ENCODE peak calls at places on chromosomes 16 and 17, in seven cellular contexts. I is stomach, R is esophagus squamous epithelium, L is tibial nerve, S is A549, C is transverse colon, A is HCT116. W is an unnamed sample.

GRCh38 chr17:43676471-43676870 is 14.7 kb upstream of the MEOX1 start:
- DNase-seq in S (no peak), I (no peak), R (no peak), C (no peak), L (no peak), A (no peak), W (no peak)

GRCh38 chr16:84303023-84303422 is 8.3 kb downstream of the WFDC1 start:
- DNase-seq in I (no peak), A (no peak), L (no peak), R (no peak), S (no peak), C (peak; percentile 29), W (peak; percentile 25)

GRCh38 chr16:11105038-11105903 is 150.7 kb downstream of the SOCS1 start:
- DNase-seq in R (no peak), L (no peak), C (peak; percentile 41), A (no peak), S (no peak), I (no peak), W (peak; percentile 55)

GRCh38 chr17:43212641-43213490 is 1.2 kb downstream of the TMEM106A start:
- DNase-seq in I (no peak), R (no peak), A (no peak), C (peak; percentile 12), S (no peak), L (no peak), W (no peak)

GRCh38 chr17:65398036-65398787 is 163.2 kb downstream of the AXIN2 start:
- DNase-seq in I (no peak), S (no peak), R (no peak), C (no peak), A (no peak), L (no peak), W (no peak)

GRCh38 chr17:70169707-70170597 is 620 bp downstream of the KCNJ2 start:
- DNase-seq in A (no peak), S (peak; percentile 4), L (no peak), I (no peak), R (no peak), C (no peak), W (no peak)

GRCh38 chr17:58541249-58541648 is 26.8 kb upstream of the MTMR4 start:
- DNase-seq in S (no peak), I (no peak), A (peak; percentile 54), C (no peak), L (no peak), R (no peak), W (no peak)

GRCh38 chr17:50452627-50453300 is 15.9 kb downstream of the CHAD start:
- DNase-seq in L (no peak), C (peak; percentile 82), R (no peak), S (no peak), A (no peak), I (no peak), W (no peak)

GRCh38 chr17:62832405-62832804 is 24.3 kb upstream of the MARCHF10 start:
- DNase-seq in S (no peak), I (no peak), L (no peak), A (no peak), R (no peak), C (no peak), W (no peak)

GRCh38 chr17:73302189-73302588 is 9.6 kb downstream of the CDC42EP4 start:
- DNase-seq in A (no peak), I (no peak), L (no peak), S (no peak), R (no peak), C (no peak), W (no peak)

GRCh38 chr17:16178836-16179235 is 36.5 kb downstream of the NCOR1 start:
- DNase-seq in A (no peak), R (no peak), I (no peak), L (no peak), S (no peak), C (no peak), W (no peak)

GRCh38 chr17:77476920-77477805 is 336.4 kb downstream of the SEC14L1 start:
- DNase-seq in R (no peak), I (peak; percentile 71), A (no peak), S (no peak), L (peak; percentile 68), C (peak; percentile 65), W (peak; percentile 84)

GRCh38 chr16:4641876-4642275 is 17.2 kb downstream of the MGRN1 start:
- DNase-seq in C (no peak), I (no peak), L (no peak), A (no peak), S (no peak), R (no peak), W (no peak)

GRCh38 chr16:75236232-75236631 is 15.2 kb downstream of the BCAR1 start:
- DNase-seq in L (no peak), I (no peak), A (no peak), S (no peak), C (no peak), R (no peak), W (no peak)

GRCh38 chr16:24930440-24930839 is 84.7 kb downstream of the SLC5A11 start:
- DNase-seq in I (no peak), L (no peak), C (no peak), S (no peak), A (no peak), R (no peak), W (no peak)

GRCh38 chr16:83968891-83969672 is 1.0 kb downstream of the NECAB2 start:
- DNase-seq in C (no peak), L (no peak), A (no peak), I (no peak), R (no peak), S (no peak), W (no peak)

GRCh38 chr17:18015603-18016002 is 23.4 kb downstream of the ATPAF2 start:
- DNase-seq in A (no peak), S (no peak), I (no peak), C (no peak), L (no peak), R (no peak), W (no peak)

GRCh38 chr17:66538776-66539175 is 236.4 kb downstream of the PRKCA start:
- DNase-seq in C (no peak), R (no peak), S (no peak), A (no peak), L (no peak), I (no peak), W (no peak)

GRCh38 chr16:11232852-11233726 is 22.9 kb downstream of the SOCS1 start:
- DNase-seq in I (peak; percentile 64), C (peak; percentile 73), L (no peak), A (no peak), S (no peak), R (no peak), W (no peak)

GRCh38 chr16:67336646-67337045 is 10.0 kb downstream of the LRRC36 start:
- DNase-seq in S (no peak), R (no peak), L (no peak), C (no peak), A (no peak), I (no peak), W (no peak)

GRCh38 chr17:34176440-34176839 is 78.6 kb upstream of the CCL2 start:
- DNase-seq in S (no peak), A (no peak), I (no peak), L (no peak), R (no peak), C (no peak), W (no peak)

GRCh38 chr17:37532751-37533150 is 43.1 kb downstream of the DUSP14 start:
- DNase-seq in L (no peak), S (no peak), R (no peak), C (no peak), A (no peak), I (no peak), W (no peak)

GRCh38 chr17:27623578-27623977 is 7.4 kb upstream of the LGALS9 start:
- DNase-seq in A (no peak), C (no peak), L (no peak), I (no peak), S (no peak), R (no peak), W (no peak)

GRCh38 chr17:9356488-9356911 is 219.1 kb downstream of the STX8 start:
- DNase-seq in I (no peak), L (no peak), S (no peak), C (no peak), A (no peak), R (no peak), W (no peak)

DNA sequence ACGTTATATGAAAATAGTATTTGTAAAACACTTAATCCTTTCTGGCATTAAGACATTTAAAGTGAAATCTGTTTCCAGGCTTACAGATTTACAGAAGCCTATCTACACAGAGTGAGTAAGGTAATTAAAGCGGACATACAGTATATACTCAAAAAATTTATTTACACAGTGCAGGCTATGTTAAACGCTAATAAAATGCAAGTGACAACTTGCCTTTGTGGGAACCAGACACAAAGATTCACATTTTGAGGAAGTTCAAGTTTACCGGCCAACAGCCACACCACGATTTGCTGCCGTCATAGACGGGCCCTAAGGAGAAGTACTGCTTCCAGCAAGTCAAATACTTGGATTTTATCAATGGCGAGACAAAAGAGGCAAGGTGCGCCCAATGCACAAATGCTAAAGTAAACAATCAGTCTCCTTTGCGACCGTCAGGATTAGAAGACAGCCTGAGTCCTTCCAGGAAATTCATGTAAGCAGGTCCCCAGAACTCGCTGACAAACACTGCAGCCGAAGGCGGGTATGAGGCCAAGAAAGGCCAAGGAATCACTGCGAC is 799 bp downstream of the VPS35 start:
- DNase-seq in I (peak; percentile 64), S (no peak), L (no peak), R (no peak), A (no peak), C (peak; percentile 51), W (no peak)
- H3K4me1 ChIP-seq in I (peaks cover 71% of the 10 kb centered on the region), S (peaks cover 37% of the 10 kb centered on the region), L (peaks cover 32% of the 10 kb centered on the region), R (peaks cover 23% of the 10 kb centered on the region), A (peaks cover 23% of the 10 kb centered on the region), C (peaks cover 53% of the 10 kb centered on the region), W (no peaks in the 10 kb centered on the region)

GRCh38 chr16:73289232-73289631 is 241.3 kb upstream of the ZFHX3 start:
- DNase-seq in S (no peak), C (no peak), R (no peak), A (no peak), L (no peak), I (no peak), W (no peak)
- TF ChIP-seq POLR2A in S (no peak), C (no peak), R (no peak), A (no peak), L (no peak), I (no peak), W (no peak)

GRCh38 chr17:40699359-40699758 is 4.2 kb downstream of the KRT24 start:
- DNase-seq in L (peak; percentile 32), S (no peak), C (no peak), I (no peak), A (no peak), R (no peak), W (peak; percentile 46)
- H3K4me1 ChIP-seq in L (no peaks in the 10 kb centered on the region), S (peaks cover 24% of the 10 kb centered on the region), C (peaks cover 14% of the 10 kb centered on the region), I (peaks cover 17% of the 10 kb centered on the region), A (no peaks in the 10 kb centered on the region), R (peaks cover 5% of the 10 kb centered on the region), W (no peaks in the 10 kb centered on the region)

GRCh38 chr16:74025-74424 is 1.6 kb upstream of the RHBDF1 start:
- DNase-seq in A (no peak), I (no peak), C (no peak), S (no peak), L (no peak), R (no peak), W (no peak)

GRCh38 chr16:71540-72341 is 690 bp downstream of the RHBDF1 start:
- DNase-seq in L (peak; percentile 86), S (peak; percentile 87), I (peak; percentile 57), A (peak; percentile 42), R (no peak), C (peak; percentile 79), W (peak; percentile 84)

GRCh38 chr16:71210-71539 is 1.3 kb downstream of the RHBDF1 start:
- DNase-seq in A (no peak), L (no peak), R (no peak), C (no peak), I (no peak), S (no peak), W (no peak)

GRCh38 chr16:74437-75318 is 2.2 kb upstream of the RHBDF1 start:
- DNase-seq in I (no peak), R (no peak), A (no peak), C (no peak), S (no peak), L (no peak), W (no peak)

GRCh38 chr16:72561-73537 is at the start of gene RHBDF1:
- DNase-seq in A (no peak), S (peak; percentile 53), C (peak; percentile 73), I (peak; percentile 69), L (no peak), R (no peak), W (peak; percentile 52)
- TF ChIP-seq POLR2A in A (no peak), S (peak; percentile 12), C (no peak), I (no peak), L (peak; percentile 35), R (peak; percentile 25), W (no peak)

W was measured in uterus.